ENCODE peak calls at places on chromosomes 6 and 20, in ten cellular contexts. One of them, this sample, is unnamed.

GRCh38 chr6:137749595-137750215 is 117.4 kb upstream of the TNFAIP3 start:
- DNase-seq in cardiac muscle cell: peak; percentile 45
- DNase-seq in neural crest cell: no peak
- DNase-seq in body of pancreas: no peak
- DNase-seq in heart right ventricle: no peak
- DNase-seq in GM12865: no peak
- DNase-seq in AG09309: no peak
- DNase-seq in fibroblast of villous mesenchyme: no peak
- DNase-seq in keratinocyte: no peak
- DNase-seq in AG10803: peak; percentile 31
- DNase-seq in this sample: no peak

GRCh38 chr6:16352258-16352635 is 113.9 kb downstream of the GMPR start:
- DNase-seq in cardiac muscle cell: peak; percentile 72
- DNase-seq in neural crest cell: no peak
- DNase-seq in body of pancreas: no peak
- DNase-seq in heart right ventricle: no peak
- DNase-seq in GM12865: no peak
- DNase-seq in AG09309: peak; percentile 56
- DNase-seq in fibroblast of villous mesenchyme: peak; percentile 91
- DNase-seq in keratinocyte: no peak
- DNase-seq in AG10803: peak; percentile 79
- DNase-seq in this sample: peak; percentile 68

GRCh38 chr6:41940759-41941279 is 789 bp downstream of the CCND3 start:
- DNase-seq in cardiac muscle cell: peak; percentile 45
- DNase-seq in neural crest cell: no peak
- DNase-seq in body of pancreas: peak; percentile 36
- DNase-seq in heart right ventricle: peak; percentile 65
- DNase-seq in GM12865: peak; percentile 55
- DNase-seq in AG09309: no peak
- DNase-seq in fibroblast of villous mesenchyme: peak; percentile 38
- DNase-seq in keratinocyte: no peak
- DNase-seq in AG10803: no peak
- DNase-seq in this sample: peak; percentile 71

GRCh38 chr6:106659859-106660258 is 30.5 kb downstream of the QRSL1 start:
- DNase-seq in cardiac muscle cell: no peak
- DNase-seq in neural crest cell: no peak
- DNase-seq in body of pancreas: no peak
- DNase-seq in heart right ventricle: no peak
- DNase-seq in GM12865: no peak
- DNase-seq in AG09309: no peak
- DNase-seq in fibroblast of villous mesenchyme: no peak
- DNase-seq in keratinocyte: no peak
- DNase-seq in AG10803: no peak
- DNase-seq in this sample: no peak

GRCh38 chr20:14055127-14055742 is 59.9 kb downstream of the MACROD2 start:
- DNase-seq in cardiac muscle cell: peak; percentile 78
- DNase-seq in neural crest cell: peak; percentile 36
- DNase-seq in body of pancreas: no peak
- DNase-seq in heart right ventricle: no peak
- DNase-seq in GM12865: peak; percentile 75
- DNase-seq in AG09309: peak; percentile 43
- DNase-seq in fibroblast of villous mesenchyme: peak; percentile 70
- DNase-seq in keratinocyte: peak; percentile 9
- DNase-seq in AG10803: peak; percentile 76
- DNase-seq in this sample: peak; percentile 32

GRCh38 chr20:48716086-48716485 is 111.7 kb downstream of the PREX1 start:
- DNase-seq in cardiac muscle cell: no peak
- DNase-seq in neural crest cell: no peak
- DNase-seq in body of pancreas: no peak
- DNase-seq in heart right ventricle: no peak
- DNase-seq in GM12865: peak; percentile 46
- DNase-seq in AG09309: no peak
- DNase-seq in fibroblast of villous mesenchyme: no peak
- DNase-seq in keratinocyte: no peak
- DNase-seq in AG10803: no peak
- DNase-seq in this sample: no peak

GRCh38 chr6:37922563-37922962 is 103.0 kb downstream of the ZFAND3 start:
- DNase-seq in cardiac muscle cell: no peak
- DNase-seq in neural crest cell: no peak
- DNase-seq in body of pancreas: no peak
- DNase-seq in heart right ventricle: no peak
- DNase-seq in GM12865: no peak
- DNase-seq in AG09309: no peak
- DNase-seq in fibroblast of villous mesenchyme: no peak
- DNase-seq in keratinocyte: no peak
- DNase-seq in AG10803: no peak
- DNase-seq in this sample: no peak

GRCh38 chr20:52447232-52447566 is 255.6 kb upstream of the ZFP64 start:
- DNase-seq in cardiac muscle cell: no peak
- DNase-seq in neural crest cell: no peak
- DNase-seq in body of pancreas: no peak
- DNase-seq in heart right ventricle: no peak
- DNase-seq in GM12865: no peak
- DNase-seq in AG09309: no peak
- DNase-seq in fibroblast of villous mesenchyme: no peak
- DNase-seq in keratinocyte: no peak
- DNase-seq in AG10803: no peak
- DNase-seq in this sample: no peak

GRCh38 chr6:88870728-88871330 is 92.6 kb downstream of the RNGTT start:
- DNase-seq in cardiac muscle cell: peak; percentile 79
- DNase-seq in neural crest cell: peak; percentile 43
- DNase-seq in body of pancreas: peak; percentile 13
- DNase-seq in heart right ventricle: no peak
- DNase-seq in GM12865: peak; percentile 74
- DNase-seq in AG09309: no peak
- DNase-seq in fibroblast of villous mesenchyme: peak; percentile 75
- DNase-seq in keratinocyte: no peak
- DNase-seq in AG10803: peak; percentile 58
- DNase-seq in this sample: peak; percentile 43

GRCh38 chr6:68726992-68727391 is 91.9 kb downstream of the ADGRB3 start:
- DNase-seq in cardiac muscle cell: no peak
- DNase-seq in neural crest cell: no peak
- DNase-seq in body of pancreas: no peak
- DNase-seq in heart right ventricle: no peak
- DNase-seq in GM12865: no peak
- DNase-seq in AG09309: no peak
- DNase-seq in fibroblast of villous mesenchyme: no peak
- DNase-seq in keratinocyte: no peak
- DNase-seq in AG10803: no peak
- DNase-seq in this sample: no peak

GRCh38 chr6:136791296-136792065 is 796 bp downstream of the MAP3K5 start:
- DNase-seq in cardiac muscle cell: peak; percentile 75
- DNase-seq in neural crest cell: peak; percentile 5
- DNase-seq in body of pancreas: peak; percentile 85
- DNase-seq in heart right ventricle: peak; percentile 57
- DNase-seq in GM12865: peak; percentile 93
- DNase-seq in AG09309: no peak
- DNase-seq in fibroblast of villous mesenchyme: peak; percentile 77
- DNase-seq in keratinocyte: no peak
- DNase-seq in AG10803: peak; percentile 48
- DNase-seq in this sample: peak; percentile 59

GRCh38 chr6:56510984-56511531 is 131.6 kb downstream of the DST start:
- DNase-seq in cardiac muscle cell: peak; percentile 69
- DNase-seq in neural crest cell: no peak
- DNase-seq in body of pancreas: peak; percentile 76
- DNase-seq in heart right ventricle: no peak
- DNase-seq in GM12865: no peak
- DNase-seq in AG09309: no peak
- DNase-seq in fibroblast of villous mesenchyme: peak; percentile 72
- DNase-seq in keratinocyte: no peak
- DNase-seq in AG10803: no peak
- DNase-seq in this sample: no peak

DNA sequence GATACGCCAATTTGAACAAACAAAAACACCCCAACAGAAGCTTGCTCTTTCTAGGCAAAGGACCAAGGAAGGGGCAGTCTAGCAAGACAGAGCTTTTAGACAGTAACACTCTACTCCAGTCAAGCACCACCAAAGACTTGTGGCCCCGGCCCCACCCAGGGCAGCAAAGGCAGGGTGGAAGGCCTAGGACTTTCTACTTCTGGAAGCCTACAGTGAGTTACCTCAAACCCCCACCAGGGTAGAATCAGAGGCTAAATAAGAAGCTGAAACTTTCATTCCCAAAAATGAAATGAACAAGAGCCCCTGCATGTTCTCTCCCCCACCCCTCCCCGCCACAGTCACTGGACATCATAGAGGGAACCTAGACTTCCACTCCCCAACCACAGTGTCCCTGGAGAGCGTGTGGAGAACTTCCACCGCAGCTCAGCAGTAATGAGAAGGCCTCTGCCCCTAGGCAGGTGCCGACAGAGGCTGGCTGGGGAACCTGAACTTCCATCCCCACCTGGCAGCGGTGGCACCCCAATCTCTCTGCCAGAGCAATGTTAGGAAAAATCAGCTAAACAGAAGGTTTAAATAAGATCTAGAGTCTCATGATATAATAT is 40.0 kb downstream of the KATNA1 start:
- DNase-seq in cardiac muscle cell: no peak
- DNase-seq in neural crest cell: no peak
- DNase-seq in body of pancreas: no peak
- DNase-seq in heart right ventricle: no peak
- DNase-seq in GM12865: no peak
- DNase-seq in AG09309: no peak
- DNase-seq in fibroblast of villous mesenchyme: no peak
- DNase-seq in keratinocyte: no peak
- DNase-seq in AG10803: no peak
- DNase-seq in this sample: no peak
- TF ChIP-seq CTCF in cardiac muscle cell: no peak
- TF ChIP-seq CTCF in neural crest cell: no peak
- TF ChIP-seq CTCF in body of pancreas: no peak
- TF ChIP-seq CTCF in heart right ventricle: no peak
- TF ChIP-seq CTCF in GM12865: no peak
- TF ChIP-seq CTCF in AG09309: no peak
- TF ChIP-seq CTCF in fibroblast of villous mesenchyme: no peak
- TF ChIP-seq CTCF in keratinocyte: no peak
- TF ChIP-seq CTCF in AG10803: no peak
- TF ChIP-seq CTCF in this sample: no peak

GRCh38 chr20:51208162-51208561 is 185.3 kb upstream of the KCNG1 start:
- DNase-seq in cardiac muscle cell: no peak
- DNase-seq in neural crest cell: no peak
- DNase-seq in body of pancreas: no peak
- DNase-seq in heart right ventricle: no peak
- DNase-seq in GM12865: no peak
- DNase-seq in AG09309: no peak
- DNase-seq in fibroblast of villous mesenchyme: no peak
- DNase-seq in keratinocyte: no peak
- DNase-seq in AG10803: no peak
- DNase-seq in this sample: no peak
- TF ChIP-seq CTCF in cardiac muscle cell: no peak
- TF ChIP-seq CTCF in neural crest cell: no peak
- TF ChIP-seq CTCF in body of pancreas: no peak
- TF ChIP-seq CTCF in heart right ventricle: no peak
- TF ChIP-seq CTCF in GM12865: no peak
- TF ChIP-seq CTCF in AG09309: no peak
- TF ChIP-seq CTCF in fibroblast of villous mesenchyme: no peak
- TF ChIP-seq CTCF in keratinocyte: no peak
- TF ChIP-seq CTCF in AG10803: no peak
- TF ChIP-seq CTCF in this sample: no peak

GRCh38 chr20:44288252-44288651 is 22.8 kb downstream of the FITM2 start:
- DNase-seq in cardiac muscle cell: no peak
- DNase-seq in neural crest cell: no peak
- DNase-seq in body of pancreas: no peak
- DNase-seq in heart right ventricle: no peak
- DNase-seq in GM12865: peak; percentile 10
- DNase-seq in AG09309: no peak
- DNase-seq in fibroblast of villous mesenchyme: no peak
- DNase-seq in keratinocyte: no peak
- DNase-seq in AG10803: no peak
- DNase-seq in this sample: no peak
- TF ChIP-seq CTCF in cardiac muscle cell: no peak
- TF ChIP-seq CTCF in neural crest cell: no peak
- TF ChIP-seq CTCF in body of pancreas: no peak
- TF ChIP-seq CTCF in heart right ventricle: no peak
- TF ChIP-seq CTCF in GM12865: no peak
- TF ChIP-seq CTCF in AG09309: no peak
- TF ChIP-seq CTCF in fibroblast of villous mesenchyme: no peak
- TF ChIP-seq CTCF in keratinocyte: no peak
- TF ChIP-seq CTCF in AG10803: no peak
- TF ChIP-seq CTCF in this sample: no peak

GRCh38 chr20:33824852-33825251 is 13.7 kb downstream of the CHMP4B start:
- DNase-seq in cardiac muscle cell: no peak
- DNase-seq in neural crest cell: no peak
- DNase-seq in body of pancreas: no peak
- DNase-seq in heart right ventricle: no peak
- DNase-seq in GM12865: no peak
- DNase-seq in AG09309: no peak
- DNase-seq in fibroblast of villous mesenchyme: no peak
- DNase-seq in keratinocyte: no peak
- DNase-seq in AG10803: no peak
- DNase-seq in this sample: no peak

GRCh38 chr20:33820362-33820761 is 9.2 kb downstream of the CHMP4B start:
- DNase-seq in cardiac muscle cell: no peak
- DNase-seq in neural crest cell: no peak
- DNase-seq in body of pancreas: no peak
- DNase-seq in heart right ventricle: no peak
- DNase-seq in GM12865: no peak
- DNase-seq in AG09309: no peak
- DNase-seq in fibroblast of villous mesenchyme: no peak
- DNase-seq in keratinocyte: no peak
- DNase-seq in AG10803: no peak
- DNase-seq in this sample: no peak

GRCh38 chr20:33822423-33822822 is 11.3 kb downstream of the CHMP4B start:
- DNase-seq in cardiac muscle cell: no peak
- DNase-seq in neural crest cell: no peak
- DNase-seq in body of pancreas: no peak
- DNase-seq in heart right ventricle: no peak
- DNase-seq in GM12865: no peak
- DNase-seq in AG09309: no peak
- DNase-seq in fibroblast of villous mesenchyme: no peak
- DNase-seq in keratinocyte: no peak
- DNase-seq in AG10803: no peak
- DNase-seq in this sample: no peak

GRCh38 chr20:33819456-33819855 is 8.3 kb downstream of the CHMP4B start:
- DNase-seq in cardiac muscle cell: no peak
- DNase-seq in neural crest cell: no peak
- DNase-seq in body of pancreas: no peak
- DNase-seq in heart right ventricle: no peak
- DNase-seq in GM12865: no peak
- DNase-seq in AG09309: no peak
- DNase-seq in fibroblast of villous mesenchyme: no peak
- DNase-seq in keratinocyte: no peak
- DNase-seq in AG10803: no peak
- DNase-seq in this sample: no peak

DNA sequence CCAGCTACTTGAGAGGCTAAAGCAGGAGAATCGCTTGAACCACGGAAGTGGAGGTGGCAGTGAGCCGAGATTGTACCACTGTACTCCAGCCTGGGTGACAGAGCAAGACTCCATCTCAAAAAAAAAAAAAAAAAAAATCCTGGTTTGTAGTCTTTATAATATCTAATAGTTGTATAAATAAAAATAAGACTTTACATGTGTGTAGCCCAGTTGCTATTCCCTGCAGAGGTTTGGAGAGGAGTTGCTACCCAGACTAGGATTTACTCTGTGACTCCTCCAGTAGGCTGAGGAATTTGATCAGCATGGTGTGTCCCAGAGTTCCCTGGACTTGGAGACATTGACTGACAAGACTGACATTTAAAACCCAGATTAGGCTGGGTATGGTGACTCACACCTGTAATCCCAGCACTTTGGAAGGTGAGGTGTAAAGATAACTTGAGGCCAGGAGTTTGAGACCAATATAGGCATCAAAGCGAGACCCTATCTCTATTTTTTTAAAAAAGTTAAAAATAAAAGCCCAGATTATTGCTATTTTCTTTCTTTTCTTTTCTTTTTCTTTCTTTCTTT is 10.2 kb downstream of the CHMP4B start:
- DNase-seq in cardiac muscle cell: no peak
- DNase-seq in neural crest cell: no peak
- DNase-seq in body of pancreas: no peak
- DNase-seq in heart right ventricle: no peak
- DNase-seq in GM12865: no peak
- DNase-seq in AG09309: no peak
- DNase-seq in fibroblast of villous mesenchyme: no peak
- DNase-seq in keratinocyte: no peak
- DNase-seq in AG10803: no peak
- DNase-seq in this sample: no peak
- TF ChIP-seq CTCF in cardiac muscle cell: no peak
- TF ChIP-seq CTCF in neural crest cell: no peak
- TF ChIP-seq CTCF in body of pancreas: no peak
- TF ChIP-seq CTCF in heart right ventricle: no peak
- TF ChIP-seq CTCF in GM12865: no peak
- TF ChIP-seq CTCF in AG09309: no peak
- TF ChIP-seq CTCF in fibroblast of villous mesenchyme: no peak
- TF ChIP-seq CTCF in keratinocyte: no peak
- TF ChIP-seq CTCF in AG10803: no peak
- TF ChIP-seq CTCF in this sample: no peak